ENCODE peak calls at places on chromosomes 2 and 18, in four cellular contexts. C is GM19239, U is NB4, J is EL. R is an unnamed sample.
A peak's percentile ranks its signal among the peaks of the same experiment; 100 is the strongest.

GRCh38 chr2:42182654-42183308 is 13.6 kb downstream of the EML4 start:
- DNase-seq in U (no peak), J (no peak), C (no peak), R (no peak)

GRCh38 chr2:238495422-238495821 is 68.7 kb downstream of the ASB1 start:
- DNase-seq in C (no peak), U (no peak), J (no peak), R (no peak)

GRCh38 chr2:1707771-1708351 is 36.5 kb downstream of the PXDN start:
- DNase-seq in U (peak; percentile 75), C (no peak), J (peak; percentile 97), R (no peak)

GRCh38 chr2:43225788-43226557 is 433 bp downstream of the ZFP36L2 start:
- DNase-seq in J (peak; percentile 61), U (peak; percentile 82), C (peak; percentile 60), R (no peak)

GRCh38 chr2:31397099-31397498 is 17.4 kb downstream of the XDH start:
- DNase-seq in C (no peak), U (no peak), J (no peak), R (peak; percentile 87)

GRCh38 chr2:71748227-71748626 is 294.9 kb downstream of the DYSF start:
- DNase-seq in C (no peak), J (peak; percentile 64), U (no peak), R (no peak)

GRCh38 chr18:10299686-10300085 is 154.7 kb upstream of the APCDD1 start:
- DNase-seq in J (peak; percentile 14), U (peak; percentile 55), C (no peak), R (no peak)

GRCh38 chr2:177902395-177903160 is 170.0 kb downstream of the PDE11A start:
- DNase-seq in C (no peak), U (no peak), J (no peak), R (no peak)

GRCh38 chr2:191707542-191707941 is 29.6 kb downstream of the NABP1 start:
- DNase-seq in U (no peak), J (no peak), C (no peak), R (no peak)

GRCh38 chr2:29225814-29226213 is 110.6 kb downstream of the CLIP4 start:
- DNase-seq in U (no peak), C (no peak), J (no peak), R (no peak)

GRCh38 chr18:9803698-9804516 is 81.9 kb upstream of the TXNDC2 start:
- DNase-seq in J (no peak), C (no peak), U (no peak), R (no peak)

GRCh38 chr18:58578835-58579560 is 49.9 kb downstream of the ALPK2 start:
- DNase-seq in C (no peak), J (peak; percentile 91), U (no peak), R (no peak)